ENCODE peak calls at places on chromosomes 12 and 14, in six cellular contexts. M, E, G, O, B and W are unnamed samples.

GRCh38 chr14:52267501-52268190 is at the start of gene PTGDR:
- DNase-seq in M (no peak), B (no peak), E (no peak), G (peak), O (peak), W (peak)

GRCh38 chr14:50835280-50835679 is 4.3 kb upstream of the NIN start:
- DNase-seq in M (peak), O (no peak), E (no peak), B (no peak), G (no peak), W (no peak)

GRCh38 chr14:38243696-38244250 is 12.1 kb downstream of the CLEC14A start:
- DNase-seq in M (no peak), G (no peak), O (no peak), B (no peak), E (no peak), W (no peak)

GRCh38 chr12:52395761-52396434 is 10.2 kb downstream of the KRT82 start:
- DNase-seq in O (no peak), B (no peak), G (peak), M (no peak), E (no peak), W (no peak)

GRCh38 chr12:6089041-6089823 is 35.2 kb downstream of the VWF start:
- DNase-seq in B (no peak), E (no peak), O (no peak), M (peak), G (no peak), W (no peak)

GRCh38 chr12:64687816-64688599 is 71.2 kb downstream of the GNS start:
- DNase-seq in M (peak), E (no peak), O (no peak), B (no peak), G (no peak), W (no peak)

GRCh38 chr12:111276189-111276588 is 92.7 kb downstream of the PHETA1 start:
- DNase-seq in O (no peak), M (peak), B (no peak), E (no peak), G (no peak), W (no peak)

GRCh38 chr14:54603362-54603761 is 36.4 kb downstream of the SAMD4A start:
- DNase-seq in O (no peak), E (no peak), M (peak), G (no peak), B (no peak), W (no peak)

GRCh38 chr14:103735439-103735814 is 19.8 kb downstream of the ZFYVE21 start:
- DNase-seq in E (no peak), G (no peak), B (no peak), O (no peak), M (no peak), W (no peak)

GRCh38 chr14:23657959-23658470 is 21.9 kb downstream of the DHRS2 start:
- DNase-seq in O (no peak), E (no peak), M (no peak), G (no peak), B (no peak), W (no peak)

GRCh38 chr12:132600048-132601032 is 10.0 kb downstream of the LRCOL1 start:
- DNase-seq in E (no peak), G (peak), O (peak), B (no peak), M (peak), W (peak)

GRCh38 chr12:80400591-80400991 is 43.4 kb upstream of the PTPRQ start:
- DNase-seq in M (no peak), O (no peak), B (no peak), G (no peak), E (no peak), W (no peak)

GRCh38 chr12:5014269-5014668 is 29.4 kb upstream of the KCNA5 start:
- DNase-seq in G (no peak), O (no peak), E (no peak), B (no peak), M (peak), W (no peak)

GRCh38 chr12:102022286-102022685 is 39.5 kb downstream of the WASHC3 start:
- DNase-seq in M (no peak), B (no peak), E (no peak), O (no peak), G (no peak), W (no peak)

GRCh38 chr14:105158804-105159203 is 9.8 kb downstream of the JAG2 start:
- DNase-seq in B (no peak), E (no peak), G (no peak), M (no peak), O (no peak), W (no peak)

GRCh38 chr12:93497456-93497855 is 30.1 kb downstream of the MRPL42 start:
- DNase-seq in E (no peak), M (no peak), B (no peak), G (no peak), O (no peak), W (no peak)

GRCh38 chr14:91241848-91242247 is 2.7 kb downstream of the GPR68 start:
- DNase-seq in G (no peak), M (no peak), O (no peak), E (no peak), B (no peak), W (peak)